ENCODE peak calls at places on chromosomes 5 and 9, in eight cellular contexts. A, R, D, H, T, U, V and B are unnamed samples.

GRCh38 chr9:83154821-83155220 is 91.9 kb upstream of the RASEF start:
- DNase-seq in A (no peak), R (no peak), D (no peak), H (no peak), T (no peak), U (no peak), V (no peak), B (no peak)

GRCh38 chr5:143543358-143544255 is 140.1 kb upstream of the NR3C1 start:
- DNase-seq in A (no peak), R (no peak), D (no peak), H (no peak), T (peak), U (no peak), V (no peak), B (no peak)

GRCh38 chr5:65172486-65173129 is 309.1 kb downstream of the ADAMTS6 start:
- DNase-seq in A (no peak), R (no peak), D (no peak), H (peak), T (no peak), U (no peak), V (no peak), B (no peak)

GRCh38 chr9:3880851-3881250 is 355.1 kb upstream of the RFX3 start:
- DNase-seq in A (peak), R (no peak), D (no peak), H (no peak), T (peak), U (no peak), V (no peak), B (peak)

GRCh38 chr5:54870251-54870650 is 115.1 kb downstream of the ESM1 start:
- DNase-seq in A (no peak), R (no peak), D (no peak), H (no peak), T (no peak), U (no peak), V (no peak), B (no peak)

GRCh38 chr9:98099898-98100297 is 19.1 kb downstream of the TRIM14 start:
- DNase-seq in A (no peak), R (no peak), D (no peak), H (no peak), T (no peak), U (no peak), V (no peak), B (peak)

GRCh38 chr5:95870105-95870672 is 47.7 kb upstream of the GLRX start:
- DNase-seq in A (no peak), R (no peak), D (no peak), H (peak), T (no peak), U (no peak), V (no peak), B (no peak)

GRCh38 chr5:99949969-99950524 is 585.1 kb upstream of the FAM174A start:
- DNase-seq in A (no peak), R (no peak), D (no peak), H (no peak), T (no peak), U (no peak), V (no peak), B (no peak)

GRCh38 chr5:107381189-107381856 is 289.4 kb downstream of the EFNA5 start:
- DNase-seq in A (no peak), R (no peak), D (peak), H (no peak), T (peak), U (peak), V (no peak), B (peak)

GRCh38 chr9:101530076-101530711 is 3.5 kb upstream of the RNF20 start:
- DNase-seq in A (no peak), R (peak), D (peak), H (peak), T (peak), U (peak), V (peak), B (peak)

GRCh38 chr5:131983244-131983771 is 28.1 kb downstream of the ACSL6 start:
- DNase-seq in A (no peak), R (peak), D (no peak), H (no peak), T (no peak), U (no peak), V (no peak), B (no peak)

GRCh38 chr5:45521067-45521466 is 175.1 kb downstream of the HCN1 start:
- DNase-seq in A (no peak), R (peak), D (peak), H (no peak), T (no peak), U (no peak), V (no peak), B (no peak)

GRCh38 chr5:89377752-89378455 is 494.9 kb upstream of the MEF2C start:
- DNase-seq in A (no peak), R (no peak), D (no peak), H (no peak), T (no peak), U (peak), V (no peak), B (peak)

GRCh38 chr9:116501871-116502270 is 185.2 kb upstream of the TRIM32 start:
- DNase-seq in A (no peak), R (no peak), D (no peak), H (no peak), T (no peak), U (no peak), V (no peak), B (no peak)